ENCODE peak calls at places on chromosome X, in five cellular contexts. F, J, P, C and E are unnamed samples.

GRCh38 chrX:119654112-119654531 is 38.8 kb downstream of the SEPTIN6 start:
- DNase-seq in F (peak; percentile 36), J (no peak), P (peak; percentile 45), C (peak; percentile 35), E (no peak)

GRCh38 chrX:21926527-21927278 is 13.8 kb upstream of the SMS start:
- DNase-seq in F (no peak), J (no peak), P (no peak), C (peak; percentile 51), E (no peak)

GRCh38 chrX:119067023-119067739 is 5.6 kb upstream of the CT47C1 start:
- DNase-seq in F (peak; percentile 15), J (peak; percentile 40), P (peak; percentile 13), C (peak; percentile 64), E (peak; percentile 84)

GRCh38 chrX:120000490-120001246 is 57.1 kb upstream of the NKAP start:
- DNase-seq in F (no peak), J (no peak), P (no peak), C (peak; percentile 35), E (peak; percentile 75)

GRCh38 chrX:115428011-115428410 is 133.0 kb upstream of the PLS3 start:
- DNase-seq in F (no peak), J (no peak), P (no peak), C (peak; percentile 1), E (no peak)

GRCh38 chrX:95974885-95975284 is 709.8 kb upstream of the DIAPH2 start:
- DNase-seq in F (no peak), J (no peak), P (no peak), C (no peak), E (no peak)

GRCh38 chrX:67104982-67105757 is 438.7 kb upstream of the AR start:
- DNase-seq in F (no peak), J (no peak), P (no peak), C (no peak), E (no peak)

GRCh38 chrX:115939636-115940160 is 230.8 kb upstream of the AGTR2 start:
- DNase-seq in F (no peak), J (no peak), P (no peak), C (no peak), E (no peak)

GRCh38 chrX:119389854-119390501 is 9.2 kb upstream of the SLC25A43 start:
- DNase-seq in F (no peak), J (no peak), P (no peak), C (peak; percentile 29), E (no peak)

GRCh38 chrX:39162322-39162721 is 361.1 kb downstream of the MID1IP1 start:
- DNase-seq in F (peak; percentile 12), J (no peak), P (peak; percentile 46), C (peak; percentile 44), E (no peak)

GRCh38 chrX:14529288-14529989 is at the start of gene GLRA2:
- DNase-seq in F (no peak), J (no peak), P (no peak), C (peak; percentile 76), E (no peak)

GRCh38 chrX:125998432-125998831 is 167.7 kb downstream of the DCAF12L2 start:
- DNase-seq in F (no peak), J (no peak), P (no peak), C (peak; percentile 42), E (no peak)

GRCh38 chrX:34848281-34848680 is 94.3 kb upstream of the FAM47B start:
- DNase-seq in F (no peak), J (no peak), P (no peak), C (no peak), E (no peak)

GRCh38 chrX:87706134-87706533 is 188.5 kb downstream of the KLHL4 start:
- DNase-seq in F (no peak), J (no peak), P (no peak), C (no peak), E (no peak)
- H3K27ac ChIP-seq in F (no peak overlapping the region), J (no peak overlapping the region), P (no peak overlapping the region), C (no peak overlapping the region), E (no peak overlapping the region)

DNA sequence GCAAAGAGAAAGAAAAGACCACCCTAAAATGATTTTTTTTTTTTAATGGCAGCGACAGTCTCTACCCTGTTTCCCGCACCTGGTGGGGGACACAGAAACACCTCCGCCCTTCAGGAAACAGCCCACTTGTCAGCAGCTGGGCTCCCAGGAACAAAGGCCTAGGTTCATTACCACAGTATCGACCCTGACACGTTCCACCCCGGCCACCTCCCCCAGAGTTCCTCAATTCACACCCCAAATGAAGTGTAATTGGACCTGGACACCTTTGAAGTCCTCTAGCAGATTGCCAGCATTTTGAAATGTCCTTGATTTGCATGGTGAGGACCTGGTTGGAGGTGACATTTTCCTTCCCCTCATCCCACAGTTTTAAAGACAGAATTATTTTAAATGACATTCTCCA is 175.0 kb upstream of the BCOR start:
- DNase-seq in F (no peak), J (no peak), P (no peak), C (no peak), E (no peak)
- H3K27ac ChIP-seq in F (no peak overlapping the region), J (no peak overlapping the region), P (no peak overlapping the region), C (no peak overlapping the region), E (no peak overlapping the region)

DNA sequence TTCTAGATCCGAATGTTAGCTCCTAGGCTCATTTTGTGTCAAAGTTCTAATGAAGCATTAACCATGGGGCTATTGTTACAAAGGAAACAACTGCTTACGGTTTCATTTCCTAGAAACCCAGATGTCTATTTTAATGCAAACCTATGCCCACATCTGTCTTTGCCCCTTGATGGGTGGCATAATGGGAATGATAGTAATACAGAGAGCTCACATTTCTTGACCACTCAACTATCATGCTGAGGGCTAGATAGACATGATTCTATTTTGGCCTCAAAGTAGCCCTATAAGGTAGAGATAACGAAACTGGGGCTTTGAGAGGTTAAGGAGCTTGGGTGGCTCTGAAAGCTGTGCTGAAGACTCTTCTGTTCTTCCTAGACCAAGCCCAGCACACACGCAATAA is 1.9 kb downstream of the TLR7 start:
- DNase-seq in F (no peak), J (no peak), P (no peak), C (no peak), E (no peak)
- H3K27ac ChIP-seq in F (no peak overlapping the region), J (no peak overlapping the region), P (no peak overlapping the region), C (no peak overlapping the region), E (no peak overlapping the region)

DNA sequence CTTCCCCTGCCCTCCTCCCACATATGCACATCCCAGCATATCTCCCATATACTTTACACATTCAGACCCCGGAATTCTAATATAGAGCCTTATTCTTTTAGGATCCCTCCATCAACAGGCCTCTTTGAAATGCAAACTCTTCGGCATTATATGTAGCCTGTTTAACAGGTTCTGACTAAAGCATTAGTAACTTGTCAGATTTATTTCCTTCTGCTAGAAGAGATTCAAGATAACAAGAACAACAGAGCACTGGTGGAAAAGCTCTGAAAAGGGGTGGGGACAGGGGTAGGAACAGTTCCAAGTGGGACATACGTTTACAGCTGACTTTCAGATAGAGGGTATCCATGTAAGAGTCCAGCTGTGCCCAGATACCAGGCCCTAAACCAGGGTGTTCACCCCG is 31.7 kb upstream of the PRPS1 start:
- DNase-seq in F (no peak), J (no peak), P (no peak), C (no peak), E (no peak)
- H3K27ac ChIP-seq in F (no peak overlapping the region), J (no peak overlapping the region), P (no peak overlapping the region), C (no peak overlapping the region), E (no peak overlapping the region)

DNA sequence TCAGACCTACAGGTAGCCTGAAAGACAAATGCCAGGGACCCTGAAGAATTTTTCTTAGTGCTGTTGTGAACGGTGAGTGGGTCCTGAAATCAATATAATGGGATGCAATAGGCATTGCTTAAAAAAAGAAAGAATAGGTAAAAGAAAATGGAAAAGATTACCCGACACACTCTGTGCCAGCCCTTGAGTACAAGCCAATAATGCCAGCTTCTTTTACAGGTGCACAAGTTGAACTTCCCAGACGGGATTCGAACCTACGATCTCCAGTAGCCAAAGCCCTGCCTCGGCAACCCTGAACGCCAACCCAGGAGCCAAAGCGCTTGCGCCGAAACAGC is 24.7 kb upstream of the GLOD5 start:
- DNase-seq in F (no peak), J (no peak), P (no peak), C (no peak), E (no peak)
- H3K27ac ChIP-seq in F (no peak overlapping the region), J (no peak overlapping the region), P (peak overlapping the region; percentile 29), C (no peak overlapping the region), E (no peak overlapping the region)

GRCh38 chrX:130110379-130111219 is at the start of gene ELF4:
- DNase-seq in F (peak; percentile 35), J (peak; percentile 50), P (peak; percentile 75), C (peak; percentile 44), E (no peak)

GRCh38 chrX:130108647-130109428 is 1.5 kb downstream of the ELF4 start:
- DNase-seq in F (no peak), J (peak; percentile 68), P (peak; percentile 34), C (no peak), E (peak; percentile 80)

GRCh38 chrX:130111935-130112221 is 1.6 kb upstream of the ELF4 start:
- DNase-seq in F (no peak), J (no peak), P (no peak), C (no peak), E (no peak)

GRCh38 chrX:130109429-130110378 is 593 bp downstream of the ELF4 start:
- DNase-seq in F (peak; percentile 18), J (no peak), P (no peak), C (peak; percentile 41), E (peak; percentile 79)

GRCh38 chrX:130111220-130111934 is 1.1 kb upstream of the ELF4 start:
- DNase-seq in F (no peak), J (no peak), P (no peak), C (peak; percentile 17), E (peak; percentile 77)
- H3K27ac ChIP-seq in F (no peak overlapping the region), J (peak overlapping the region; percentile 89), P (no peak overlapping the region), C (no peak overlapping the region), E (peak overlapping the region; percentile 12)

DNA sequence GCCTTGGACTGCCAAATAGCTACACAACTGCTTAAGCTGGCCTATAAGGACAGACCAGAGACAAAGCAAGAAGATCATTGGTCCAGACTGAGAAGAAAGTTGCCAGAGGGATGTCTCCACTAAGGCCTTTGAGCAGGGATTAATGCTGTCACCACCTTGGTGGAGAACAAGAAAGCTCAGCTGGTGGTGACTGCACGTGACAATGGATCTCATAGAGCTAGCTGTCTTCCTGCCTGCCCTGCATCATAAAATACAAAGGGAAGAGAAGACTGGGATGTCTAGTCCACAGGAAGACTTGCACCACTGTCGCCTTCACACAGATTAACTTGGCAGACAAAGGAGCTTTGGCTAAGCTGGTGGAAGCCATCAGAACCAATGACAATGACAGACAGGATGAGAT is 40.5 kb upstream of the FAM120C start:
- DNase-seq in F (no peak), J (no peak), P (no peak), C (no peak), E (no peak)
- H3K27ac ChIP-seq in F (no peak overlapping the region), J (no peak overlapping the region), P (no peak overlapping the region), C (no peak overlapping the region), E (no peak overlapping the region)

GRCh38 chrX:109714340-109714958 is 18.6 kb downstream of the ACSL4 start:
- DNase-seq in F (no peak), J (no peak), P (no peak), C (no peak), E (no peak)
- H3K27ac ChIP-seq in F (no peak overlapping the region), J (no peak overlapping the region), P (no peak overlapping the region), C (no peak overlapping the region), E (no peak overlapping the region)

GRCh38 chrX:150508461-150509367 is 59.7 kb upstream of the MTM1 start:
- DNase-seq in F (peak; percentile 73), J (peak; percentile 47), P (no peak), C (peak; percentile 48), E (peak; percentile 82)
- H3K27ac ChIP-seq in F (peak overlapping the region; percentile 53), J (peak overlapping the region; percentile 83), P (no peak overlapping the region), C (no peak overlapping the region), E (peak overlapping the region; percentile 75)